ENCODE peak calls at places on chromosomes 13 and 19, in seven cellular contexts. D is ovary, C is breast epithelium, F is NB4, X is heart left ventricle, A is H54, Q is HepG2. B is an unnamed sample.

GRCh38 chr19:48918801-48919247 is 14.7 kb upstream of the DHDH start:
- DNase-seq in D (no peak), C (no peak), F (peak), X (no peak), A (no peak), Q (no peak), B (no peak)

GRCh38 chr19:44737238-44738160 is 11.0 kb upstream of the BCL3 start:
- DNase-seq in D (no peak), C (no peak), F (no peak), X (no peak), A (no peak), Q (peak), B (peak)

GRCh38 chr13:100208596-100208995 is 119.7 kb downstream of the PCCA start:
- DNase-seq in D (no peak), C (no peak), F (no peak), X (no peak), A (no peak), Q (no peak), B (no peak)

GRCh38 chr19:13024126-13024957 is 29.1 kb downstream of the NFIX start:
- DNase-seq in D (no peak), C (no peak), F (no peak), X (no peak), A (no peak), Q (no peak), B (no peak)

GRCh38 chr13:27170221-27170520 is 1.4 kb downstream of the USP12 start:
- DNase-seq in D (no peak), C (no peak), F (peak), X (no peak), A (no peak), Q (no peak), B (no peak)

GRCh38 chr13:113658836-113659235 is 838 bp upstream of the ATP4B start:
- DNase-seq in D (peak), C (peak), F (no peak), X (peak), A (no peak), Q (no peak), B (no peak)

GRCh38 chr13:20191902-20192469 is 752 bp downstream of the GJB2 start:
- DNase-seq in D (no peak), C (no peak), F (peak), X (no peak), A (no peak), Q (no peak), B (peak)

GRCh38 chr19:35644987-35645679 is 3.0 kb upstream of the COX6B1 start:
- DNase-seq in D (peak), C (peak), F (peak), X (peak), A (no peak), Q (peak), B (peak)

GRCh38 chr19:57363734-57364181 is 407 bp downstream of the TRAPPC2B start:
- DNase-seq in D (no peak), C (no peak), F (peak), X (no peak), A (peak), Q (peak), B (no peak)

GRCh38 chr13:113098163-113098732 is 7.3 kb upstream of the F7 start:
- DNase-seq in D (no peak), C (no peak), F (no peak), X (no peak), A (no peak), Q (no peak), B (no peak)

GRCh38 chr13:78595819-78596700 is 7.3 kb downstream of the POU4F1 start:
- DNase-seq in D (no peak), C (no peak), F (peak), X (no peak), A (no peak), Q (peak), B (peak)

GRCh38 chr13:33761744-33762143 is 56.2 kb upstream of the RFC3 start:
- DNase-seq in D (no peak), C (no peak), F (no peak), X (no peak), A (no peak), Q (peak), B (peak)

GRCh38 chr13:101453784-101454201 is 1.3 kb downstream of the ITGBL1 start:
- DNase-seq in D (peak), C (no peak), F (no peak), X (no peak), A (no peak), Q (no peak), B (peak)

DNA sequence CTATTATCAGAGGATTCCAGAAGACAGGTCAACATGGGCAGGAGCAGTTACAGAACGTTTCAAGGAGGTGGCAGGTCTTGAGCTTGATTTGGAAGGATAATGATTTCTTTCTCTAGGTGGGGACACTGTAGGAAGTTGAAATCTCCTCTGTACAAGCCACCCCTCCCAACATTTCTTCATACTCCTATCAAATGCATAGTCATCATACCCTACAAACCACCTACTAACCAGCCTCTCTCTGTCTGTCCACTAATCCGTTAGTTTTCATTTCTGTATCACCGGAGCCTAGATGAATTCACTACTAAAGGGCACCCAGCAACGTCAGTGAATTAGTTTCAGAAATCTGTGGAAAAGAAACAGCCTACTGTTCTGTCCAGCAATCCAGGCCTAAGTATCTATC is 1.3 kb downstream of the ATP7B start:
- DNase-seq in D (no peak), C (no peak), F (no peak), X (no peak), A (no peak), Q (no peak), B (no peak)
- TF ChIP-seq POLR2A in D (no peak), C (no peak), F (no peak), X (no peak), A (no peak), Q (no peak), B (no peak)

GRCh38 chr19:5890099-5890498 is 13.5 kb downstream of the NDUFA11 start:
- DNase-seq in D (no peak), C (no peak), F (no peak), X (no peak), A (no peak), Q (no peak), B (no peak)
- TF ChIP-seq POLR2A in D (no peak), C (no peak), F (no peak), X (no peak), A (no peak), Q (no peak), B (no peak)

DNA sequence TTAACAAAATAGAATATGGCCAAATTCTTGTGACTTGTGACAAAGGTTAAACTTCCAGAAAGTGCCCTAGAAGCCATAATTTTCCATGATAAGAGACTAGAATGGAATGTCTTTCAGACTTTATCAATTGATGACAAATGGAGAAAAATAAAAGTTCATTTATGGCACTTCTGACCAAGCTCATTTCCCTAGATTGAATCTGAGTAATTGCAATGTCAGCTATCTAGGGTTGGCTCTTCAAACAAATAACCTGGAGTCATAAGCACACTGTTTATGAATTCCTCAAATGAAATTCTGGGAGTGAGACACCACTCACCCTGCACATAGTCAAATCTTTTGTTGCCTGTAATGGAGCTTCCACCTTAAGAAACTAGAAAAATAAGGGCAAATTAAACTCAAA is 11.4 kb downstream of the ARHGEF7 start:
- DNase-seq in D (no peak), C (no peak), F (no peak), X (no peak), A (no peak), Q (no peak), B (no peak)
- TF ChIP-seq POLR2A in D (no peak), C (no peak), F (no peak), X (no peak), A (no peak), Q (no peak), B (no peak)

GRCh38 chr19:41264581-41265375 is 606 bp downstream of the HNRNPUL1 start:
- DNase-seq in D (peak), C (peak), F (peak), X (peak), A (peak), Q (peak), B (peak)

GRCh38 chr19:41263042-41263849 is 926 bp upstream of the HNRNPUL1 start:
- DNase-seq in D (peak), C (peak), F (peak), X (peak), A (no peak), Q (peak), B (peak)

GRCh38 chr19:41265376-41266153 is 1.4 kb downstream of the HNRNPUL1 start:
- DNase-seq in D (no peak), C (peak), F (peak), X (no peak), A (no peak), Q (peak), B (peak)

GRCh38 chr19:41261474-41262190 is 2.5 kb upstream of the HNRNPUL1 start:
- DNase-seq in D (peak), C (no peak), F (no peak), X (no peak), A (no peak), Q (no peak), B (peak)

DNA sequence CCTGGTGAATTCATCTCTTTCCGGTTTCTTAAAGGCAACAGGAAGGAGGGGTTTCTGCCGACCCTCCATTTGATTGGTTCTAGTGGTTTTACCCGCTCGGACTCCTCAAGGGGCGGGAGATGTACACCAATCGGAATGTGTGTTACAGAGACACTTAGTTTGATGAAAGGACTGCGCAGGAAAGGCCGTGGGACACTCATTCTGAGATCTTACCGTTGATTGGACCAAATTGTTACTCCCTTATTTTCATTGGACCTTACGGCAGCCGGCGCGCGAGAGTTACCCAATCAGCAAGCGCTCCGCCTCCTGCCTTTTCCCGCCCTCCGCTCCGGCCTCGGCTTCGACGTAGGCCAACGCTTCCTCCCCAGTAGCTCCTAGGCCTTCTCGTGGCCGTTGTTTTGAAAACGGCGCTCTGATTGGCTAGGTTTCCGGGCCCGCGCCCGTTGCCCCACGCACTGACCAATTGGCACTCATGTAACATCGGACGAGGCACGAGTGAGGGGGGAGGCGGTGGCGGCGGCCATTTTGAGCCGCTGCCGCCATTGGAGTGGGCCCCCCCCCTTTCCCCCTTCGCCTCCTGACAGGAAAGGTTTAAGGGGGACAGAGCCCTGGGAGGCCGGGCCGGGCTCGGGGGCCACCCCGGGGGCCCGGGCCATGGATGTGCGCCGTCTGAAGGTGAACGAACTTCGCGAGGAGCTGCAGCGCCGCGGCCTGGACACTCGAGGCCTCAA is at the start of gene HNRNPUL1:
- DNase-seq in D (peak), C (peak), F (peak), X (peak), A (peak), Q (peak), B (peak)
- TF ChIP-seq POLR2A in D (peak), C (peak), F (no peak), X (no peak), A (peak), Q (no peak), B (no peak)